ENCODE peak calls at places on chromosome 1, in six cellular contexts. G is stimulated activated CD8-positive, alpha-beta memory T cell treated with anti-CD3 and anti-CD28 coated beads, Interleukin-2, amount 100 ng/mL, for 1 hour; P is tibial artery; U is NCI-H1105 treated with DMSO at 0.1 percent for 48 hours; E is HT1080; B is NCI-H2029. Y is an unnamed sample.
A peak's percentile ranks its signal among the peaks of the same experiment; 100 is the strongest.

GRCh38 chr1:17696417-17697301 is 58.5 kb upstream of the ACTL8 start:
- DNase-seq in P (no peak), E (peak; percentile 68), B (no peak), G (no peak), U (no peak), Y (no peak)

GRCh38 chr1:212466437-212466836 is 33.7 kb downstream of the NENF start:
- DNase-seq in B (no peak), G (no peak), P (no peak), E (no peak), U (no peak), Y (no peak)

GRCh38 chr1:9863371-9863770 is 39.6 kb upstream of the CLSTN1 start:
- DNase-seq in U (no peak), P (no peak), G (no peak), B (no peak), E (no peak), Y (no peak)

GRCh38 chr1:205528887-205529825 is 24.7 kb downstream of the CDK18 start:
- DNase-seq in B (no peak), U (peak; percentile 52), E (peak; percentile 71), G (peak; percentile 70), P (peak; percentile 71), Y (peak; percentile 54)

GRCh38 chr1:16391408-16391807 is 24.4 kb downstream of the SZRD1 start:
- DNase-seq in G (no peak), U (no peak), P (no peak), B (no peak), E (no peak), Y (no peak)

GRCh38 chr1:22204989-22205913 is 62.4 kb upstream of the WNT4 start:
- DNase-seq in B (peak; percentile 80), U (no peak), P (no peak), G (no peak), E (no peak), Y (no peak)

GRCh38 chr1:245810181-245810727 is 655.5 kb downstream of the KIF26B start:
- DNase-seq in P (no peak), B (no peak), U (no peak), G (no peak), E (no peak), Y (no peak)

GRCh38 chr1:96559707-96560588 is 161.6 kb upstream of the PTBP2 start:
- DNase-seq in P (peak; percentile 77), E (peak; percentile 95), G (no peak), B (no peak), U (no peak), Y (no peak)

GRCh38 chr1:10900691-10901090 is 104.2 kb upstream of the CASZ1 start:
- DNase-seq in G (no peak), U (peak; percentile 47), E (no peak), B (no peak), P (no peak), Y (no peak)

GRCh38 chr1:228989992-228990827 is 254.9 kb downstream of the RHOU start:
- DNase-seq in G (no peak), U (peak; percentile 77), E (no peak), P (peak; percentile 81), B (peak; percentile 77), Y (no peak)

GRCh38 chr1:9013824-9014223 is 12.4 kb downstream of the SLC2A7 start:
- DNase-seq in P (no peak), B (no peak), G (no peak), U (no peak), E (no peak), Y (no peak)

GRCh38 chr1:118556936-118557335 is 371.9 kb upstream of the SPAG17 start:
- DNase-seq in P (no peak), B (no peak), G (no peak), E (no peak), U (no peak), Y (no peak)

GRCh38 chr1:157715736-157716135 is 15.2 kb upstream of the FCRL3 start:
- DNase-seq in P (no peak), B (no peak), U (no peak), E (no peak), G (no peak), Y (no peak)

GRCh38 chr1:9787702-9788101 is 36.1 kb downstream of the CLSTN1 start:
- DNase-seq in U (no peak), B (no peak), E (no peak), G (no peak), P (no peak), Y (no peak)

GRCh38 chr1:21666572-21667320 is 2.4 kb downstream of the RAP1GAP start:
- DNase-seq in P (no peak), E (no peak), U (no peak), G (no peak), B (no peak), Y (no peak)

GRCh38 chr1:55140137-55140536 is 75.0 kb downstream of the USP24 start:
- DNase-seq in E (no peak), G (no peak), B (no peak), U (no peak), P (no peak), Y (no peak)

GRCh38 chr1:70818391-70818790 is 229.2 kb downstream of the PTGER3 start:
- DNase-seq in G (no peak), U (no peak), P (no peak), B (no peak), E (no peak), Y (no peak)

GRCh38 chr1:12539705-12540579 is 78.1 kb downstream of the DHRS3 start:
- DNase-seq in U (no peak), P (peak; percentile 93), G (no peak), E (peak; percentile 48), B (no peak), Y (no peak)

GRCh38 chr1:61491497-61491896 is 233.4 kb downstream of the TM2D1 start:
- DNase-seq in G (no peak), E (no peak), P (no peak), B (no peak), U (no peak), Y (no peak)

GRCh38 chr1:221444346-221444745 is 297.5 kb downstream of the DUSP10 start:
- DNase-seq in G (no peak), P (no peak), U (no peak), B (no peak), E (no peak), Y (no peak)

GRCh38 chr1:15141933-15142647 is 11.5 kb upstream of the TMEM51 start:
- DNase-seq in P (no peak), E (peak; percentile 55), G (no peak), B (no peak), U (no peak), Y (no peak)

GRCh38 chr1:93369734-93370133 is 24.0 kb downstream of the DR1 start:
- DNase-seq in B (no peak), P (no peak), G (no peak), E (no peak), U (no peak), Y (no peak)

GRCh38 chr1:184567648-184568047 is 180.8 kb downstream of the C1orf21 start:
- DNase-seq in U (no peak), G (no peak), E (peak; percentile 7), B (no peak), P (no peak), Y (no peak)

GRCh38 chr1:58584082-58584895 is 7.2 kb upstream of the TACSTD2 start:
- DNase-seq in G (no peak), E (peak; percentile 99), B (no peak), P (peak; percentile 84), U (no peak), Y (no peak)

GRCh38 chr1:58882322-58882951 is 98.6 kb upstream of the JUN start:
- DNase-seq in G (no peak), E (no peak), U (no peak), B (peak; percentile 57), P (no peak), Y (no peak)

GRCh38 chr1:188343914-188344313 is 1515.2 kb downstream of the PLA2G4A start:
- DNase-seq in U (no peak), G (no peak), P (no peak), E (no peak), B (no peak), Y (no peak)

GRCh38 chr1:168792142-168792541 is 63.1 kb upstream of the DPT start:
- DNase-seq in P (no peak), U (no peak), G (no peak), B (no peak), E (no peak), Y (no peak)

Y was measured in NCI-H1436.